ENCODE peak calls at places on chromosomes 4 and X, in eight cellular contexts. N is tibial artery, H is NCI-H510A treated with DMSO at 0.1 percent for 48 hours, F is NCI-H1105 treated with DMSO at 0.1 percent for 48 hours, C is non-pigmented ciliary epithelial cell, L is fibroblast of lung, R is Ammon's horn, Q is GM12891. D is an unnamed sample.

GRCh38 chrX:23773601-23774175 is 9.3 kb upstream of the SAT1 start:
- DNase-seq in R (no peak), N (no peak), L (no peak), C (no peak), H (no peak), F (no peak), Q (no peak), D (no peak)

GRCh38 chrX:33434256-33435092 is 223.1 kb upstream of the DMD start:
- DNase-seq in H (peak), Q (peak), F (peak), L (peak), N (peak), C (no peak), R (peak), D (peak)

GRCh38 chr4:89829470-89830138 is 7.4 kb downstream of the SNCA start:
- DNase-seq in H (no peak), N (no peak), F (no peak), Q (no peak), R (peak), L (peak), C (no peak), D (no peak)

GRCh38 chr4:106987314-106987713 is 48.8 kb downstream of the DKK2 start:
- DNase-seq in C (no peak), Q (no peak), R (no peak), N (no peak), F (no peak), L (no peak), H (no peak), D (no peak)

GRCh38 chr4:185143596-185143969 is 517 bp downstream of the SLC25A4 start:
- DNase-seq in L (peak), H (peak), N (peak), Q (no peak), F (peak), C (no peak), R (peak), D (no peak)

GRCh38 chr4:105061720-105062119 is 85.0 kb upstream of the TET2 start:
- DNase-seq in L (no peak), C (no peak), Q (no peak), N (no peak), R (no peak), F (no peak), H (no peak), D (no peak)

GRCh38 chrX:42824541-42824940 is 46.6 kb upstream of the PPP1R2C start:
- DNase-seq in N (no peak), R (no peak), H (no peak), F (no peak), L (no peak), Q (no peak), C (no peak), D (no peak)

GRCh38 chr4:185874516-185875230 is 62.7 kb upstream of the SORBS2 start:
- DNase-seq in R (no peak), L (peak), H (no peak), N (no peak), Q (no peak), C (no peak), F (no peak), D (no peak)

GRCh38 chr4:8644461-8644891 is 51.9 kb downstream of the CPZ start:
- DNase-seq in R (no peak), Q (no peak), C (no peak), N (peak), H (no peak), F (no peak), L (no peak), D (no peak)

GRCh38 chrX:111360839-111361238 is 51.2 kb downstream of the DCX start:
- DNase-seq in L (no peak), H (no peak), R (no peak), C (no peak), F (peak), N (no peak), Q (no peak), D (no peak)

GRCh38 chrX:22666441-22666840 is 333.3 kb upstream of the DDX53 start:
- DNase-seq in C (no peak), F (no peak), Q (no peak), H (no peak), N (no peak), L (peak), R (peak), D (no peak)

GRCh38 chr4:26206339-26206738 is 114.5 kb upstream of the RBPJ start:
- DNase-seq in H (no peak), C (peak), Q (no peak), F (no peak), N (no peak), R (no peak), L (peak), D (peak)

GRCh38 chr4:123297836-123298235 is 98.8 kb upstream of the SPRY1 start:
- DNase-seq in Q (no peak), N (no peak), C (no peak), R (no peak), F (no peak), L (no peak), H (no peak), D (no peak)

GRCh38 chr4:176256921-176257320 is 12.1 kb downstream of the ASB5 start:
- DNase-seq in Q (no peak), F (no peak), R (no peak), C (no peak), N (no peak), H (no peak), L (peak), D (no peak)

GRCh38 chr4:121721700-121722099 is 24.9 kb upstream of the ANXA5 start:
- DNase-seq in H (no peak), N (no peak), L (no peak), C (no peak), Q (no peak), F (no peak), R (no peak), D (no peak)

GRCh38 chrX:1390621-1391369 is 1.1 kb downstream of the SLC25A6 start:
- DNase-seq in F (no peak), N (peak), L (no peak), R (no peak), Q (no peak), C (no peak), H (no peak), D (no peak)

GRCh38 chrX:10833299-10834169 is 213.1 kb upstream of the MID1 start:
- DNase-seq in F (no peak), C (no peak), R (peak), Q (no peak), H (peak), N (peak), L (peak), D (no peak)